ENCODE peak calls at places on chromosomes 2 and 18, in nine cellular contexts. N is activated T-cell treated with anti-CD3 and anti-CD28 coated beads, Interleukin-2, amount 50 U/mL, for 1 hour; P is EL; U is stimulated activated naive CD8-positive, alpha-beta T cell treated with anti-CD3 and anti-CD28 coated beads, Interleukin-15, Interleukin-2, amounts not matched to agents 100 U/mL and 50 U/mL, for 24 hours; A is SK-N-DZ; M is activated CD4-positive, alpha-beta T cell treated with anti-CD3 and anti-CD28 coated beads for 48 hours; D is HuH-7.5; E is kidney glomerular epithelial cell; R is A549. J is an unnamed sample.

GRCh38 chr2:59993721-59994120 is 559.7 kb downstream of the BCL11A start:
- DNase-seq in N (no peak), E (no peak), P (no peak), U (no peak), M (no peak), D (no peak), R (no peak), A (no peak), J (no peak)

GRCh38 chr18:2274613-2275012 is 296.7 kb downstream of the METTL4 start:
- DNase-seq in N (no peak), P (no peak), M (no peak), U (no peak), D (no peak), R (no peak), E (no peak), A (no peak), J (no peak)

GRCh38 chr2:236619910-236620612 is 50.4 kb downstream of the ACKR3 start:
- DNase-seq in U (no peak), P (no peak), E (no peak), R (no peak), M (no peak), N (no peak), A (no peak), D (no peak), J (no peak)

GRCh38 chr2:217902281-217903141 is 100.3 kb downstream of the TNS1 start:
- DNase-seq in E (peak), A (no peak), U (peak), R (peak), M (no peak), N (no peak), P (peak), D (peak), J (peak)

GRCh38 chr2:183009249-183009899 is 28.9 kb downstream of the NCKAP1 start:
- DNase-seq in D (no peak), R (no peak), M (no peak), E (no peak), P (no peak), N (no peak), U (no peak), A (no peak), J (no peak)

GRCh38 chr2:193518061-193518817 is 1323.5 kb upstream of the TMEFF2 start:
- DNase-seq in U (no peak), D (no peak), R (peak), N (no peak), E (peak), A (no peak), M (no peak), P (peak), J (peak)

GRCh38 chr2:107263596-107264090 is 377.7 kb upstream of the ST6GAL2 start:
- DNase-seq in R (no peak), U (no peak), E (peak), P (no peak), D (no peak), M (no peak), N (no peak), A (peak), J (no peak)

GRCh38 chr2:53969285-53970094 is 1.3 kb downstream of the PSME4 start:
- DNase-seq in D (peak), R (peak), E (peak), U (no peak), N (no peak), A (peak), M (peak), P (peak), J (peak)

GRCh38 chr2:104734937-104735586 is 118.9 kb upstream of the POU3F3 start:
- DNase-seq in A (no peak), P (no peak), U (no peak), M (peak), R (no peak), E (no peak), N (no peak), D (no peak), J (no peak)

GRCh38 chr2:241279828-241280227 is 35.6 kb downstream of the HDLBP start:
- DNase-seq in A (no peak), P (no peak), M (no peak), R (no peak), E (no peak), D (no peak), U (no peak), N (no peak), J (no peak)

GRCh38 chr2:46117379-46117778 is 179.8 kb upstream of the EPAS1 start:
- DNase-seq in D (no peak), M (no peak), U (no peak), P (peak), E (peak), N (no peak), A (no peak), R (peak), J (peak)

GRCh38 chr2:39587641-39588040 is 78.1 kb upstream of the TMEM178A start:
- DNase-seq in P (no peak), N (no peak), D (no peak), E (no peak), U (no peak), R (no peak), M (no peak), A (no peak), J (no peak)

GRCh38 chr18:76205906-76206305 is 289.1 kb downstream of the ZNF516 start:
- DNase-seq in R (no peak), U (no peak), N (no peak), M (no peak), E (no peak), P (no peak), A (no peak), D (no peak), J (no peak)

GRCh38 chr2:173983414-173983871 is 18.3 kb upstream of the SP3 start:
- DNase-seq in N (no peak), U (no peak), D (no peak), M (no peak), P (no peak), A (no peak), E (no peak), R (no peak), J (peak)

GRCh38 chr2:109436635-109437225 is 177.0 kb downstream of the SEPTIN10 start:
- DNase-seq in R (no peak), P (no peak), A (no peak), N (no peak), E (no peak), M (no peak), U (no peak), D (no peak), J (no peak)

GRCh38 chr2:196435189-196435588 is 204.3 kb upstream of the CCDC150 start:
- DNase-seq in P (no peak), D (no peak), M (no peak), E (no peak), R (no peak), U (no peak), N (no peak), A (no peak), J (peak)